ENCODE peak calls at places on chromosome 15, in nine cellular contexts. One of them, this sample, is unnamed.
A peak's percentile ranks its signal among the peaks of the same experiment; 100 is the strongest.

GRCh38 chr15:33125883-33126535 is 68.5 kb downstream of the FMN1 start:
- DNase-seq in nephron progenitor cell: no peak
- DNase-seq in GM04503: no peak
- DNase-seq in SW480: no peak
- DNase-seq in GM10248: no peak
- DNase-seq in SJSA1: no peak
- DNase-seq in stomach: no peak
- DNase-seq in hypothalamus: no peak
- DNase-seq in neural crest cell: no peak
- DNase-seq in this sample: peak; percentile 10

GRCh38 chr15:62835351-62835750 is 207.2 kb upstream of the TPM1 start:
- DNase-seq in neural crest cell: no peak
- DNase-seq in stomach: no peak
- DNase-seq in SJSA1: no peak
- DNase-seq in GM04503: no peak
- DNase-seq in GM10248: no peak
- DNase-seq in SW480: no peak
- DNase-seq in hypothalamus: no peak
- DNase-seq in nephron progenitor cell: no peak
- DNase-seq in this sample: no peak

GRCh38 chr15:84749111-84749991 is 959 bp downstream of the ZNF592 start:
- DNase-seq in GM04503: no peak
- DNase-seq in GM10248: no peak
- DNase-seq in hypothalamus: no peak
- DNase-seq in SJSA1: peak; percentile 49
- DNase-seq in stomach: peak; percentile 28
- DNase-seq in SW480: peak; percentile 17
- DNase-seq in neural crest cell: no peak
- DNase-seq in nephron progenitor cell: peak; percentile 38
- DNase-seq in this sample: peak; percentile 43

GRCh38 chr15:63052128-63052826 is 9.7 kb downstream of the TPM1 start:
- DNase-seq in stomach: no peak
- DNase-seq in GM10248: no peak
- DNase-seq in hypothalamus: no peak
- DNase-seq in SJSA1: no peak
- DNase-seq in neural crest cell: no peak
- DNase-seq in nephron progenitor cell: no peak
- DNase-seq in GM04503: no peak
- DNase-seq in SW480: no peak
- DNase-seq in this sample: no peak

GRCh38 chr15:31243895-31244294 is 82.7 kb upstream of the KLF13 start:
- DNase-seq in hypothalamus: no peak
- DNase-seq in nephron progenitor cell: no peak
- DNase-seq in GM10248: no peak
- DNase-seq in stomach: no peak
- DNase-seq in SJSA1: no peak
- DNase-seq in SW480: no peak
- DNase-seq in GM04503: no peak
- DNase-seq in neural crest cell: no peak
- DNase-seq in this sample: no peak

GRCh38 chr15:82898961-82899360 is 53.6 kb downstream of the HOMER2 start:
- DNase-seq in neural crest cell: no peak
- DNase-seq in hypothalamus: no peak
- DNase-seq in SJSA1: no peak
- DNase-seq in stomach: no peak
- DNase-seq in GM10248: no peak
- DNase-seq in nephron progenitor cell: no peak
- DNase-seq in SW480: no peak
- DNase-seq in GM04503: no peak
- DNase-seq in this sample: no peak

GRCh38 chr15:99010743-99011142 is 3.2 kb upstream of the PGPEP1L start:
- DNase-seq in hypothalamus: no peak
- DNase-seq in SJSA1: no peak
- DNase-seq in nephron progenitor cell: no peak
- DNase-seq in SW480: no peak
- DNase-seq in GM04503: no peak
- DNase-seq in GM10248: no peak
- DNase-seq in neural crest cell: no peak
- DNase-seq in stomach: no peak
- DNase-seq in this sample: no peak

GRCh38 chr15:31150732-31151212 is 49.2 kb upstream of the TRPM1 start:
- DNase-seq in GM10248: no peak
- DNase-seq in GM04503: no peak
- DNase-seq in stomach: no peak
- DNase-seq in SJSA1: no peak
- DNase-seq in nephron progenitor cell: no peak
- DNase-seq in SW480: no peak
- DNase-seq in hypothalamus: no peak
- DNase-seq in neural crest cell: no peak
- DNase-seq in this sample: no peak

GRCh38 chr15:64164436-64164835 is 1.6 kb upstream of the PPIB start:
- DNase-seq in GM10248: no peak
- DNase-seq in SW480: no peak
- DNase-seq in GM04503: no peak
- DNase-seq in SJSA1: no peak
- DNase-seq in neural crest cell: no peak
- DNase-seq in stomach: no peak
- DNase-seq in hypothalamus: no peak
- DNase-seq in nephron progenitor cell: no peak
- DNase-seq in this sample: no peak

GRCh38 chr15:68209735-68210408 is 4.7 kb upstream of the CALML4 start:
- DNase-seq in SW480: no peak
- DNase-seq in GM04503: no peak
- DNase-seq in stomach: no peak
- DNase-seq in GM10248: peak; percentile 68
- DNase-seq in nephron progenitor cell: no peak
- DNase-seq in SJSA1: no peak
- DNase-seq in neural crest cell: no peak
- DNase-seq in hypothalamus: no peak
- DNase-seq in this sample: no peak

GRCh38 chr15:75058127-75058905 is 34.9 kb downstream of the PPCDC start:
- DNase-seq in GM04503: no peak
- DNase-seq in nephron progenitor cell: no peak
- DNase-seq in hypothalamus: no peak
- DNase-seq in neural crest cell: no peak
- DNase-seq in GM10248: no peak
- DNase-seq in stomach: no peak
- DNase-seq in SW480: peak; percentile 34
- DNase-seq in SJSA1: no peak
- DNase-seq in this sample: no peak

GRCh38 chr15:62128916-62129315 is 36.2 kb downstream of the C2CD4B start:
- DNase-seq in SW480: no peak
- DNase-seq in GM04503: no peak
- DNase-seq in stomach: no peak
- DNase-seq in hypothalamus: no peak
- DNase-seq in SJSA1: no peak
- DNase-seq in nephron progenitor cell: no peak
- DNase-seq in neural crest cell: no peak
- DNase-seq in GM10248: no peak
- DNase-seq in this sample: no peak

GRCh38 chr15:31292391-31293020 is 34.1 kb upstream of the KLF13 start:
- DNase-seq in GM10248: no peak
- DNase-seq in hypothalamus: no peak
- DNase-seq in GM04503: no peak
- DNase-seq in SJSA1: no peak
- DNase-seq in nephron progenitor cell: no peak
- DNase-seq in SW480: peak; percentile 77
- DNase-seq in neural crest cell: peak; percentile 0
- DNase-seq in stomach: peak; percentile 17
- DNase-seq in this sample: no peak

GRCh38 chr15:70741107-70741511 is 22.2 kb downstream of the UACA start:
- DNase-seq in GM04503: no peak
- DNase-seq in hypothalamus: no peak
- DNase-seq in stomach: peak; percentile 65
- DNase-seq in SJSA1: no peak
- DNase-seq in GM10248: no peak
- DNase-seq in SW480: no peak
- DNase-seq in nephron progenitor cell: no peak
- DNase-seq in neural crest cell: no peak
- DNase-seq in this sample: peak; percentile 53

GRCh38 chr15:41993447-41994170 is 21.3 kb upstream of the EHD4 start:
- DNase-seq in GM10248: no peak
- DNase-seq in stomach: no peak
- DNase-seq in neural crest cell: no peak
- DNase-seq in SJSA1: no peak
- DNase-seq in GM04503: no peak
- DNase-seq in nephron progenitor cell: no peak
- DNase-seq in hypothalamus: no peak
- DNase-seq in SW480: no peak
- DNase-seq in this sample: no peak

GRCh38 chr15:49060710-49061483 is 14.7 kb upstream of the SECISBP2L start:
- DNase-seq in GM04503: no peak
- DNase-seq in hypothalamus: no peak
- DNase-seq in SJSA1: no peak
- DNase-seq in nephron progenitor cell: no peak
- DNase-seq in neural crest cell: no peak
- DNase-seq in GM10248: no peak
- DNase-seq in stomach: no peak
- DNase-seq in SW480: no peak
- DNase-seq in this sample: no peak

GRCh38 chr15:57462391-57462790 is 86.1 kb downstream of the CGNL1 start:
- DNase-seq in GM10248: no peak
- DNase-seq in SW480: no peak
- DNase-seq in hypothalamus: no peak
- DNase-seq in stomach: no peak
- DNase-seq in nephron progenitor cell: no peak
- DNase-seq in GM04503: no peak
- DNase-seq in SJSA1: no peak
- DNase-seq in neural crest cell: no peak
- DNase-seq in this sample: no peak

GRCh38 chr15:90665288-90666134 is 51.6 kb upstream of the BLM start:
- DNase-seq in SJSA1: peak; percentile 87
- DNase-seq in SW480: peak; percentile 43
- DNase-seq in GM04503: no peak
- DNase-seq in neural crest cell: no peak
- DNase-seq in hypothalamus: no peak
- DNase-seq in nephron progenitor cell: no peak
- DNase-seq in GM10248: peak; percentile 80
- DNase-seq in stomach: peak; percentile 48
- DNase-seq in this sample: peak; percentile 52